ENCODE peak calls at places on chromosomes 12 and 14, in six cellular contexts. P is colonic mucosa, K is fibroblast of pulmonary artery, X is H1, Q is GM23338, C is endothelial cell. M is an unnamed sample.

GRCh38 chr14:83816755-83817154 is 1713.2 kb upstream of the FLRT2 start:
- DNase-seq in P (no peak), K (peak), X (no peak), Q (no peak), C (no peak), M (peak)

GRCh38 chr14:31787377-31787776 is 226.2 kb downstream of the NUBPL start:
- DNase-seq in P (no peak), K (peak), X (no peak), Q (no peak), C (no peak), M (no peak)

GRCh38 chr12:112380663-112381420 is 1.4 kb downstream of the HECTD4 start:
- DNase-seq in P (peak), K (no peak), X (no peak), Q (peak), C (peak), M (no peak)

GRCh38 chr14:85607571-85608219 is 77.8 kb downstream of the FLRT2 start:
- DNase-seq in P (no peak), K (peak), X (no peak), Q (no peak), C (no peak), M (peak)

GRCh38 chr14:32678088-32678487 is 260.6 kb upstream of the NPAS3 start:
- DNase-seq in P (no peak), K (no peak), X (no peak), Q (no peak), C (no peak), M (no peak)

GRCh38 chr12:56417739-56418138 is 31.5 kb downstream of the TIMELESS start:
- DNase-seq in P (no peak), K (no peak), X (no peak), Q (no peak), C (no peak), M (no peak)

GRCh38 chr12:116562090-116562489 is 2.9 kb downstream of the MAP1LC3B2 start:
- DNase-seq in P (no peak), K (no peak), X (no peak), Q (no peak), C (no peak), M (no peak)

GRCh38 chr14:80364274-80364673 is 153.0 kb upstream of the DIO2 start:
- DNase-seq in P (no peak), K (peak), X (no peak), Q (peak), C (no peak), M (no peak)

GRCh38 chr14:99936738-99937474 is 128.3 kb upstream of the EVL start:
- DNase-seq in P (no peak), K (no peak), X (no peak), Q (peak), C (no peak), M (no peak)

GRCh38 chr14:83473846-83474245 is 1940.2 kb upstream of the SEL1L start:
- DNase-seq in P (no peak), K (peak), X (no peak), Q (no peak), C (no peak), M (no peak)

GRCh38 chr14:87111741-87112140 is 881.2 kb downstream of the GALC start:
- DNase-seq in P (no peak), K (no peak), X (no peak), Q (no peak), C (no peak), M (no peak)

GRCh38 chr12:49098035-49098451 is 3.4 kb upstream of the DHH start:
- DNase-seq in P (peak), K (peak), X (no peak), Q (peak), C (peak), M (no peak)

GRCh38 chr12:90514325-90514724 is 440.7 kb downstream of the CCER1 start:
- DNase-seq in P (no peak), K (peak), X (no peak), Q (no peak), C (no peak), M (no peak)

GRCh38 chr12:65592416-65592815 is 231.9 kb upstream of the HMGA2 start:
- DNase-seq in P (no peak), K (no peak), X (no peak), Q (no peak), C (no peak), M (no peak)

GRCh38 chr14:22489247-22489551 is 99.8 kb downstream of the DAD1 start:
- DNase-seq in P (no peak), K (no peak), X (no peak), Q (no peak), C (no peak), M (no peak)

GRCh38 chr12:80627773-80628172 is 79.7 kb upstream of the MYF6 start:
- DNase-seq in P (no peak), K (peak), X (no peak), Q (no peak), C (no peak), M (peak)

GRCh38 chr12:15497621-15498285 is 175.4 kb downstream of the PTPRO start:
- DNase-seq in P (no peak), K (no peak), X (no peak), Q (no peak), C (no peak), M (no peak)

GRCh38 chr14:92040431-92041040 is 677 bp upstream of the TRIP11 start:
- DNase-seq in P (peak), K (peak), X (no peak), Q (peak), C (peak), M (no peak)

GRCh38 chr12:67921286-67921685 is 68.0 kb upstream of the IFNG-AS1 start:
- DNase-seq in P (no peak), K (no peak), X (no peak), Q (no peak), C (no peak), M (no peak)

GRCh38 chr12:41743835-41744234 is 400.8 kb downstream of the GXYLT1 start:
- DNase-seq in P (no peak), K (no peak), X (no peak), Q (no peak), C (no peak), M (no peak)

GRCh38 chr14:20970647-20970982 is 15.3 kb downstream of the RNASE2 start:
- DNase-seq in P (no peak), K (no peak), X (no peak), Q (no peak), C (no peak), M (no peak)
- TF ChIP-seq CTCF in P (no peak), K (no peak), X (no peak), Q (no peak), C (no peak), M (no peak)

GRCh38 chr12:17079251-17079909 is 473.4 kb upstream of the LMO3 start:
- DNase-seq in P (no peak), K (no peak), X (no peak), Q (peak), C (no peak), M (no peak)
- TF ChIP-seq CTCF in P (no peak), K (no peak), X (peak), Q (peak), C (peak), M (no peak)

DNA sequence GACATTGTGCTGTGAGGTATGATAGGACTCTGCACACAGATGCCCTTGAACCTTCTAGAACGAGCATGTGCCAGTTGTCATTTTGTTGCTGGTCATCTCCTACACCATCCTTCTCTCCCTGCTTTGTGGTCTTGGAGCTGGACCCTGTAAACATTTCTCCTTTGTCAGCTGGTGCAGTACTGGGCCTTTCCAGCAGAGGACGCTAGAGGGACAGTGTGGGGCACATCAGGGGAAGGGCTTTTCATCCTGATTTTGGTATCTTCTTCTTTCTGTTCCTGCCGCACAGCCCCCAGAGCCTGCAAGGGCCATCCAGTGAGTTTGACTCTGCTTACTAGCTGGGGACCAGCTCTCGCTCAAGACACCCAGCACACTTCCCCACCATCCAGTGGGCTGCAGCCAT is 484.6 kb downstream of the AACS start:
- DNase-seq in P (no peak), K (no peak), X (peak), Q (peak), C (peak), M (no peak)
- TF ChIP-seq CTCF in P (no peak), K (peak), X (peak), Q (peak), C (peak), M (peak)

GRCh38 chr12:21073129-21073528 is 57.9 kb upstream of the SLCO1B1 start:
- DNase-seq in P (no peak), K (no peak), X (no peak), Q (no peak), C (no peak), M (no peak)

GRCh38 chr12:21073822-21074460 is 57.1 kb upstream of the SLCO1B1 start:
- DNase-seq in P (no peak), K (peak), X (peak), Q (peak), C (no peak), M (no peak)
- TF ChIP-seq CTCF in P (no peak), K (no peak), X (no peak), Q (no peak), C (no peak), M (no peak)

GRCh38 chr14:105271224-105271890 is 23.0 kb downstream of the BTBD6 start:
- DNase-seq in P (no peak), K (no peak), X (no peak), Q (no peak), C (no peak), M (no peak)
- TF ChIP-seq CTCF in P (no peak), K (no peak), X (no peak), Q (no peak), C (no peak), M (no peak)

DNA sequence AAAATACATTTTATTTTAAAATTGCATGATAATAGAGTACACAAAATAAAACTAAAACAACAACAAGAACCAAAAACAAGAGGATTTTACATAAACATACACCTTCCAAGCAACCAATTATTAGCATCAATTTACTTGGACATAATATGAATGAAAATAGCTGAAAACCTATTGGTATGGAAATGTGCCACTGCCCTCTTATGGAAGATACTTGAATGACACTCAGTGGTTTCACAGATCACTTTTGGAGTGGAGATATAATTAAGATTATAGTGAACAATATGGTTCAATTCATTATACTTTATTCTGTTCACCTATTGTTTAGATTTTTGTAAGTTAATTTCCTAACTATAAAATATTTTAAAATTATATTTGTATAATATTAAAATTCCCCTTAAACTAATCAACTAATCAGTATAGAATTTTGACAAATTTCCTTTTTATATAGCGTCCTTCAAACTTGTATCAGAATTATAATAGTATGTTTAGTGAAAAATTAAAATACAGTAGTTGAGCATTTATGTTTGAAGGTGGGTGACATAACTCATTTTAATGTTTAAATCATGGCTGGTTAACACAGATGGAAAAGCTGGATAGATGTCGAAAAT is 70.1 kb downstream of the SLC6A15 start:
- DNase-seq in P (no peak), K (peak), X (no peak), Q (peak), C (peak), M (peak)
- TF ChIP-seq CTCF in P (peak), K (peak), X (peak), Q (peak), C (peak), M (peak)

GRCh38 chr12:28237423-28237822 is 47.2 kb downstream of the CCDC91 start:
- DNase-seq in P (no peak), K (peak), X (no peak), Q (peak), C (no peak), M (no peak)
- TF ChIP-seq CTCF in P (no peak), K (peak), X (peak), Q (peak), C (no peak), M (no peak)

GRCh38 chr12:125533434-125534029 is 468.3 kb downstream of the AACS start:
- DNase-seq in P (peak), K (no peak), X (peak), Q (peak), C (peak), M (no peak)
- TF ChIP-seq CTCF in P (peak), K (no peak), X (peak), Q (peak), C (peak), M (peak)

M was measured in AG09319.